ENCODE peak calls at places on chromosome 16, in eight cellular contexts. One of them, this sample, is unnamed.

GRCh38 chr16:9844361-9844760 is 337.9 kb downstream of the GRIN2A start:
- DNase-seq in glomerular endothelial cell: no peak
- DNase-seq in NCI-H1092: no peak
- DNase-seq in EH: peak
- DNase-seq in nucleus accumbens: no peak
- DNase-seq in SHP77: no peak
- DNase-seq in HT-29: no peak
- DNase-seq in small intestine: no peak
- DNase-seq in this sample: no peak

GRCh38 chr16:8673611-8674412 is 605 bp upstream of the ABAT start:
- DNase-seq in glomerular endothelial cell: no peak
- DNase-seq in NCI-H1092: no peak
- DNase-seq in EH: no peak
- DNase-seq in nucleus accumbens: no peak
- DNase-seq in SHP77: no peak
- DNase-seq in HT-29: peak
- DNase-seq in small intestine: no peak
- DNase-seq in this sample: no peak

GRCh38 chr16:20611350-20611902 is 35.3 kb upstream of the ACSM2B start:
- DNase-seq in glomerular endothelial cell: no peak
- DNase-seq in NCI-H1092: peak
- DNase-seq in EH: no peak
- DNase-seq in nucleus accumbens: peak
- DNase-seq in SHP77: peak
- DNase-seq in HT-29: no peak
- DNase-seq in small intestine: no peak
- DNase-seq in this sample: no peak

GRCh38 chr16:22369221-22369811 is 5.1 kb downstream of the CDR2 start:
- DNase-seq in glomerular endothelial cell: peak
- DNase-seq in NCI-H1092: no peak
- DNase-seq in EH: peak
- DNase-seq in nucleus accumbens: no peak
- DNase-seq in SHP77: peak
- DNase-seq in HT-29: peak
- DNase-seq in small intestine: peak
- DNase-seq in this sample: peak

GRCh38 chr16:82643136-82643535 is 16.4 kb downstream of the CDH13 start:
- DNase-seq in glomerular endothelial cell: no peak
- DNase-seq in NCI-H1092: no peak
- DNase-seq in EH: no peak
- DNase-seq in nucleus accumbens: no peak
- DNase-seq in SHP77: no peak
- DNase-seq in HT-29: no peak
- DNase-seq in small intestine: no peak
- DNase-seq in this sample: no peak

GRCh38 chr16:64167851-64168770 is 953.8 kb downstream of the CDH11 start:
- DNase-seq in glomerular endothelial cell: no peak
- DNase-seq in NCI-H1092: no peak
- DNase-seq in EH: no peak
- DNase-seq in nucleus accumbens: no peak
- DNase-seq in SHP77: peak
- DNase-seq in HT-29: no peak
- DNase-seq in small intestine: no peak
- DNase-seq in this sample: no peak

GRCh38 chr16:57786632-57787518 is 15.4 kb downstream of the KIFC3 start:
- DNase-seq in glomerular endothelial cell: no peak
- DNase-seq in NCI-H1092: no peak
- DNase-seq in EH: no peak
- DNase-seq in nucleus accumbens: peak
- DNase-seq in SHP77: no peak
- DNase-seq in HT-29: no peak
- DNase-seq in small intestine: no peak
- DNase-seq in this sample: no peak

GRCh38 chr16:57028086-57028485 is 38.7 kb downstream of the NLRC5 start:
- DNase-seq in glomerular endothelial cell: no peak
- DNase-seq in NCI-H1092: no peak
- DNase-seq in EH: no peak
- DNase-seq in nucleus accumbens: no peak
- DNase-seq in SHP77: no peak
- DNase-seq in HT-29: no peak
- DNase-seq in small intestine: no peak
- DNase-seq in this sample: no peak

GRCh38 chr16:58727796-58728568 is 6.1 kb downstream of the GOT2 start:
- DNase-seq in glomerular endothelial cell: no peak
- DNase-seq in NCI-H1092: no peak
- DNase-seq in EH: no peak
- DNase-seq in nucleus accumbens: no peak
- DNase-seq in SHP77: no peak
- DNase-seq in HT-29: no peak
- DNase-seq in small intestine: peak
- DNase-seq in this sample: no peak

GRCh38 chr16:68365167-68365817 is 54.5 kb downstream of the PRMT7 start:
- DNase-seq in glomerular endothelial cell: no peak
- DNase-seq in NCI-H1092: no peak
- DNase-seq in EH: peak
- DNase-seq in nucleus accumbens: no peak
- DNase-seq in SHP77: no peak
- DNase-seq in HT-29: no peak
- DNase-seq in small intestine: no peak
- DNase-seq in this sample: no peak

GRCh38 chr16:75703341-75703740 is 2.1 kb upstream of the DUXB start:
- DNase-seq in glomerular endothelial cell: no peak
- DNase-seq in NCI-H1092: no peak
- DNase-seq in EH: peak
- DNase-seq in nucleus accumbens: no peak
- DNase-seq in SHP77: no peak
- DNase-seq in HT-29: no peak
- DNase-seq in small intestine: no peak
- DNase-seq in this sample: no peak

GRCh38 chr16:1080801-1081733 is 8.5 kb downstream of the SSTR5 start:
- DNase-seq in glomerular endothelial cell: no peak
- DNase-seq in NCI-H1092: no peak
- DNase-seq in EH: no peak
- DNase-seq in nucleus accumbens: no peak
- DNase-seq in SHP77: no peak
- DNase-seq in HT-29: no peak
- DNase-seq in small intestine: no peak
- DNase-seq in this sample: no peak

GRCh38 chr16:24054649-24055560 is 201.2 kb upstream of the CACNG3 start:
- DNase-seq in glomerular endothelial cell: no peak
- DNase-seq in NCI-H1092: no peak
- DNase-seq in EH: no peak
- DNase-seq in nucleus accumbens: no peak
- DNase-seq in SHP77: no peak
- DNase-seq in HT-29: no peak
- DNase-seq in small intestine: no peak
- DNase-seq in this sample: no peak

GRCh38 chr16:50591800-50592771 is 43.9 kb downstream of the NKD1 start:
- DNase-seq in glomerular endothelial cell: no peak
- DNase-seq in NCI-H1092: peak
- DNase-seq in EH: no peak
- DNase-seq in nucleus accumbens: peak
- DNase-seq in SHP77: peak
- DNase-seq in HT-29: peak
- DNase-seq in small intestine: no peak
- DNase-seq in this sample: no peak

GRCh38 chr16:67029249-67030096 is 524 bp downstream of the CBFB start:
- DNase-seq in glomerular endothelial cell: no peak
- DNase-seq in NCI-H1092: no peak
- DNase-seq in EH: peak
- DNase-seq in nucleus accumbens: peak
- DNase-seq in SHP77: peak
- DNase-seq in HT-29: peak
- DNase-seq in small intestine: peak
- DNase-seq in this sample: no peak

GRCh38 chr16:1420111-1420539 is 422 bp downstream of the UQCC4 start:
- DNase-seq in glomerular endothelial cell: no peak
- DNase-seq in NCI-H1092: no peak
- DNase-seq in EH: no peak
- DNase-seq in nucleus accumbens: no peak
- DNase-seq in SHP77: no peak
- DNase-seq in HT-29: peak
- DNase-seq in small intestine: no peak
- DNase-seq in this sample: no peak

GRCh38 chr16:10971560-10971961 is 27.2 kb downstream of the CLEC16A start:
- DNase-seq in glomerular endothelial cell: peak
- DNase-seq in NCI-H1092: peak
- DNase-seq in EH: peak
- DNase-seq in nucleus accumbens: peak
- DNase-seq in SHP77: peak
- DNase-seq in HT-29: peak
- DNase-seq in small intestine: peak
- DNase-seq in this sample: peak

GRCh38 chr16:86768999-86769398 is 190.7 kb downstream of the FOXL1 start:
- DNase-seq in glomerular endothelial cell: no peak
- DNase-seq in NCI-H1092: no peak
- DNase-seq in EH: peak
- DNase-seq in nucleus accumbens: no peak
- DNase-seq in SHP77: no peak
- DNase-seq in HT-29: no peak
- DNase-seq in small intestine: peak
- DNase-seq in this sample: no peak

GRCh38 chr16:51374346-51374745 is 223.3 kb upstream of the SALL1 start:
- DNase-seq in glomerular endothelial cell: no peak
- DNase-seq in NCI-H1092: no peak
- DNase-seq in EH: peak
- DNase-seq in nucleus accumbens: no peak
- DNase-seq in SHP77: no peak
- DNase-seq in HT-29: no peak
- DNase-seq in small intestine: no peak
- DNase-seq in this sample: no peak

GRCh38 chr16:51818342-51818944 is 667.4 kb upstream of the SALL1 start:
- DNase-seq in glomerular endothelial cell: no peak
- DNase-seq in NCI-H1092: peak
- DNase-seq in EH: peak
- DNase-seq in nucleus accumbens: peak
- DNase-seq in SHP77: peak
- DNase-seq in HT-29: peak
- DNase-seq in small intestine: peak
- DNase-seq in this sample: peak

GRCh38 chr16:31709181-31709580 is 164.4 kb upstream of the ZNF267 start:
- DNase-seq in glomerular endothelial cell: no peak
- DNase-seq in NCI-H1092: no peak
- DNase-seq in EH: no peak
- DNase-seq in nucleus accumbens: no peak
- DNase-seq in SHP77: no peak
- DNase-seq in HT-29: no peak
- DNase-seq in small intestine: no peak
- DNase-seq in this sample: no peak

GRCh38 chr16:49488740-49489525 is 115.3 kb downstream of the C16orf78 start:
- DNase-seq in glomerular endothelial cell: no peak
- DNase-seq in NCI-H1092: no peak
- DNase-seq in EH: no peak
- DNase-seq in nucleus accumbens: no peak
- DNase-seq in SHP77: no peak
- DNase-seq in HT-29: no peak
- DNase-seq in small intestine: no peak
- DNase-seq in this sample: no peak

GRCh38 chr16:19886061-19886792 is 1.6 kb upstream of the GPRC5B start:
- DNase-seq in glomerular endothelial cell: peak
- DNase-seq in NCI-H1092: peak
- DNase-seq in EH: peak
- DNase-seq in nucleus accumbens: peak
- DNase-seq in SHP77: peak
- DNase-seq in HT-29: peak
- DNase-seq in small intestine: peak
- DNase-seq in this sample: peak